ENCODE peak calls at places on chromosome 16, in eight cellular contexts. One of them, this sample, is unnamed.

GRCh38 chr16:9123401-9123800 is 32.0 kb downstream of the HAPSTR1 start:
- DNase-seq in heart right ventricle: no peak
- DNase-seq in transverse colon: no peak
- DNase-seq in Peyer's patch: no peak
- DNase-seq in A549: no peak
- DNase-seq in IMR-90: no peak
- DNase-seq in cardiac muscle cell: no peak
- DNase-seq in right lobe of liver: no peak
- DNase-seq in this sample: no peak

GRCh38 chr16:4593069-4593468 is 21.6 kb downstream of the UBALD1 start:
- DNase-seq in heart right ventricle: no peak
- DNase-seq in transverse colon: no peak
- DNase-seq in Peyer's patch: no peak
- DNase-seq in A549: no peak
- DNase-seq in IMR-90: no peak
- DNase-seq in cardiac muscle cell: no peak
- DNase-seq in right lobe of liver: no peak
- DNase-seq in this sample: no peak

GRCh38 chr16:1789643-1790045 is 3.9 kb downstream of the IGFALS start:
- DNase-seq in heart right ventricle: no peak
- DNase-seq in transverse colon: no peak
- DNase-seq in Peyer's patch: peak
- DNase-seq in A549: no peak
- DNase-seq in IMR-90: no peak
- DNase-seq in cardiac muscle cell: no peak
- DNase-seq in right lobe of liver: no peak
- DNase-seq in this sample: no peak

GRCh38 chr16:86398622-86399021 is 111.7 kb upstream of the FOXF1 start:
- DNase-seq in heart right ventricle: no peak
- DNase-seq in transverse colon: no peak
- DNase-seq in Peyer's patch: no peak
- DNase-seq in A549: no peak
- DNase-seq in IMR-90: peak
- DNase-seq in cardiac muscle cell: no peak
- DNase-seq in right lobe of liver: no peak
- DNase-seq in this sample: no peak

GRCh38 chr16:66204761-66205160 is 161.7 kb upstream of the CDH5 start:
- DNase-seq in heart right ventricle: no peak
- DNase-seq in transverse colon: no peak
- DNase-seq in Peyer's patch: no peak
- DNase-seq in A549: no peak
- DNase-seq in IMR-90: no peak
- DNase-seq in cardiac muscle cell: no peak
- DNase-seq in right lobe of liver: no peak
- DNase-seq in this sample: no peak

GRCh38 chr16:77414752-77415231 is 20.0 kb downstream of the ADAMTS18 start:
- DNase-seq in heart right ventricle: no peak
- DNase-seq in transverse colon: no peak
- DNase-seq in Peyer's patch: no peak
- DNase-seq in A549: peak
- DNase-seq in IMR-90: no peak
- DNase-seq in cardiac muscle cell: no peak
- DNase-seq in right lobe of liver: no peak
- DNase-seq in this sample: no peak

GRCh38 chr16:21263640-21264211 is 14.4 kb downstream of the CRYM start:
- DNase-seq in heart right ventricle: no peak
- DNase-seq in transverse colon: peak
- DNase-seq in Peyer's patch: no peak
- DNase-seq in A549: peak
- DNase-seq in IMR-90: peak
- DNase-seq in cardiac muscle cell: no peak
- DNase-seq in right lobe of liver: no peak
- DNase-seq in this sample: no peak

GRCh38 chr16:4404247-4404966 is 12.0 kb downstream of the CORO7 start:
- DNase-seq in heart right ventricle: no peak
- DNase-seq in transverse colon: peak
- DNase-seq in Peyer's patch: peak
- DNase-seq in A549: peak
- DNase-seq in IMR-90: no peak
- DNase-seq in cardiac muscle cell: peak
- DNase-seq in right lobe of liver: no peak
- DNase-seq in this sample: peak

GRCh38 chr16:48613061-48613957 is 3.3 kb upstream of the N4BP1 start:
- DNase-seq in heart right ventricle: no peak
- DNase-seq in transverse colon: peak
- DNase-seq in Peyer's patch: no peak
- DNase-seq in A549: peak
- DNase-seq in IMR-90: peak
- DNase-seq in cardiac muscle cell: no peak
- DNase-seq in right lobe of liver: no peak
- DNase-seq in this sample: peak

GRCh38 chr16:64121473-64121872 is 1000.4 kb downstream of the CDH11 start:
- DNase-seq in heart right ventricle: no peak
- DNase-seq in transverse colon: no peak
- DNase-seq in Peyer's patch: no peak
- DNase-seq in A549: no peak
- DNase-seq in IMR-90: peak
- DNase-seq in cardiac muscle cell: no peak
- DNase-seq in right lobe of liver: no peak
- DNase-seq in this sample: no peak

GRCh38 chr16:25257956-25258855 is 561 bp upstream of the ZKSCAN2 start:
- DNase-seq in heart right ventricle: peak
- DNase-seq in transverse colon: peak
- DNase-seq in Peyer's patch: peak
- DNase-seq in A549: peak
- DNase-seq in IMR-90: peak
- DNase-seq in cardiac muscle cell: peak
- DNase-seq in right lobe of liver: peak
- DNase-seq in this sample: peak

GRCh38 chr16:28191364-28191985 is 20.3 kb downstream of the XPO6 start:
- DNase-seq in heart right ventricle: no peak
- DNase-seq in transverse colon: no peak
- DNase-seq in Peyer's patch: no peak
- DNase-seq in A549: no peak
- DNase-seq in IMR-90: no peak
- DNase-seq in cardiac muscle cell: no peak
- DNase-seq in right lobe of liver: no peak
- DNase-seq in this sample: no peak

GRCh38 chr16:11315499-11315898 is 29.8 kb upstream of the RMI2 start:
- DNase-seq in heart right ventricle: no peak
- DNase-seq in transverse colon: no peak
- DNase-seq in Peyer's patch: no peak
- DNase-seq in A549: peak
- DNase-seq in IMR-90: peak
- DNase-seq in cardiac muscle cell: no peak
- DNase-seq in right lobe of liver: no peak
- DNase-seq in this sample: no peak

GRCh38 chr16:65919116-65919515 is 447.4 kb upstream of the CDH5 start:
- DNase-seq in heart right ventricle: no peak
- DNase-seq in transverse colon: no peak
- DNase-seq in Peyer's patch: no peak
- DNase-seq in A549: no peak
- DNase-seq in IMR-90: no peak
- DNase-seq in cardiac muscle cell: no peak
- DNase-seq in right lobe of liver: no peak
- DNase-seq in this sample: no peak

GRCh38 chr16:56617212-56618085 is 8.1 kb upstream of the MT1E start:
- DNase-seq in heart right ventricle: peak
- DNase-seq in transverse colon: peak
- DNase-seq in Peyer's patch: peak
- DNase-seq in A549: no peak
- DNase-seq in IMR-90: peak
- DNase-seq in cardiac muscle cell: peak
- DNase-seq in right lobe of liver: peak
- DNase-seq in this sample: peak

GRCh38 chr16:69112285-69113129 is 7.1 kb downstream of the HAS3 start:
- DNase-seq in heart right ventricle: peak
- DNase-seq in transverse colon: peak
- DNase-seq in Peyer's patch: peak
- DNase-seq in A549: peak
- DNase-seq in IMR-90: peak
- DNase-seq in cardiac muscle cell: peak
- DNase-seq in right lobe of liver: peak
- DNase-seq in this sample: no peak

GRCh38 chr16:83928341-83929055 is 24.5 kb upstream of the OSGIN1 start:
- DNase-seq in heart right ventricle: no peak
- DNase-seq in transverse colon: no peak
- DNase-seq in Peyer's patch: no peak
- DNase-seq in A549: no peak
- DNase-seq in IMR-90: peak
- DNase-seq in cardiac muscle cell: no peak
- DNase-seq in right lobe of liver: no peak
- DNase-seq in this sample: no peak

GRCh38 chr16:54446639-54447038 is 160.1 kb upstream of the IRX3 start:
- DNase-seq in heart right ventricle: peak
- DNase-seq in transverse colon: no peak
- DNase-seq in Peyer's patch: no peak
- DNase-seq in A549: peak
- DNase-seq in IMR-90: no peak
- DNase-seq in cardiac muscle cell: no peak
- DNase-seq in right lobe of liver: no peak
- DNase-seq in this sample: no peak

GRCh38 chr16:77898671-77899211 is 110.4 kb downstream of the VAT1L start:
- DNase-seq in heart right ventricle: no peak
- DNase-seq in transverse colon: no peak
- DNase-seq in Peyer's patch: no peak
- DNase-seq in A549: no peak
- DNase-seq in IMR-90: peak
- DNase-seq in cardiac muscle cell: no peak
- DNase-seq in right lobe of liver: no peak
- DNase-seq in this sample: no peak

GRCh38 chr16:14111713-14112538 is 40.8 kb downstream of the MRTFB start:
- DNase-seq in heart right ventricle: peak
- DNase-seq in transverse colon: peak
- DNase-seq in Peyer's patch: no peak
- DNase-seq in A549: no peak
- DNase-seq in IMR-90: no peak
- DNase-seq in cardiac muscle cell: no peak
- DNase-seq in right lobe of liver: peak
- DNase-seq in this sample: no peak

GRCh38 chr16:31265329-31266245 is 5.8 kb downstream of the ITGAM start:
- DNase-seq in heart right ventricle: no peak
- DNase-seq in transverse colon: no peak
- DNase-seq in Peyer's patch: no peak
- DNase-seq in A549: peak
- DNase-seq in IMR-90: peak
- DNase-seq in cardiac muscle cell: no peak
- DNase-seq in right lobe of liver: no peak
- DNase-seq in this sample: peak

GRCh38 chr16:89371968-89372634 is 118.3 kb downstream of the ANKRD11 start:
- DNase-seq in heart right ventricle: no peak
- DNase-seq in transverse colon: no peak
- DNase-seq in Peyer's patch: no peak
- DNase-seq in A549: no peak
- DNase-seq in IMR-90: peak
- DNase-seq in cardiac muscle cell: no peak
- DNase-seq in right lobe of liver: peak
- DNase-seq in this sample: no peak

GRCh38 chr16:89375686-89376085 is 114.7 kb downstream of the ANKRD11 start:
- DNase-seq in heart right ventricle: no peak
- DNase-seq in transverse colon: no peak
- DNase-seq in Peyer's patch: no peak
- DNase-seq in A549: no peak
- DNase-seq in IMR-90: no peak
- DNase-seq in cardiac muscle cell: no peak
- DNase-seq in right lobe of liver: no peak
- DNase-seq in this sample: no peak

GRCh38 chr16:89373355-89374110 is 116.8 kb downstream of the ANKRD11 start:
- DNase-seq in heart right ventricle: peak
- DNase-seq in transverse colon: no peak
- DNase-seq in Peyer's patch: no peak
- DNase-seq in A549: no peak
- DNase-seq in IMR-90: peak
- DNase-seq in cardiac muscle cell: no peak
- DNase-seq in right lobe of liver: peak
- DNase-seq in this sample: no peak

GRCh38 chr16:89375021-89375420 is 115.3 kb downstream of the ANKRD11 start:
- DNase-seq in heart right ventricle: no peak
- DNase-seq in transverse colon: no peak
- DNase-seq in Peyer's patch: no peak
- DNase-seq in A549: no peak
- DNase-seq in IMR-90: peak
- DNase-seq in cardiac muscle cell: no peak
- DNase-seq in right lobe of liver: no peak
- DNase-seq in this sample: no peak

GRCh38 chr16:89374393-89374948 is 115.9 kb downstream of the ANKRD11 start:
- DNase-seq in heart right ventricle: peak
- DNase-seq in transverse colon: no peak
- DNase-seq in Peyer's patch: no peak
- DNase-seq in A549: peak
- DNase-seq in IMR-90: peak
- DNase-seq in cardiac muscle cell: peak
- DNase-seq in right lobe of liver: peak
- DNase-seq in this sample: no peak
- H3K27ac ChIP-seq in heart right ventricle: no peak
- H3K27ac ChIP-seq in transverse colon: peak
- H3K27ac ChIP-seq in Peyer's patch: peak
- H3K27ac ChIP-seq in A549: no peak
- H3K27ac ChIP-seq in IMR-90: no peak
- H3K27ac ChIP-seq in cardiac muscle cell: peak
- H3K27ac ChIP-seq in right lobe of liver: no peak
- H3K27ac ChIP-seq in this sample: no peak

GRCh38 chr16:81578636-81579413 is 134.2 kb downstream of the CMIP start:
- DNase-seq in heart right ventricle: no peak
- DNase-seq in transverse colon: no peak
- DNase-seq in Peyer's patch: no peak
- DNase-seq in A549: no peak
- DNase-seq in IMR-90: no peak
- DNase-seq in cardiac muscle cell: no peak
- DNase-seq in right lobe of liver: no peak
- DNase-seq in this sample: no peak
- H3K27ac ChIP-seq in heart right ventricle: no peak
- H3K27ac ChIP-seq in transverse colon: no peak
- H3K27ac ChIP-seq in Peyer's patch: no peak
- H3K27ac ChIP-seq in A549: peak
- H3K27ac ChIP-seq in IMR-90: no peak
- H3K27ac ChIP-seq in cardiac muscle cell: no peak
- H3K27ac ChIP-seq in right lobe of liver: no peak
- H3K27ac ChIP-seq in this sample: no peak

GRCh38 chr16:72924918-72925630 is 122.9 kb downstream of the ZFHX3 start:
- DNase-seq in heart right ventricle: no peak
- DNase-seq in transverse colon: no peak
- DNase-seq in Peyer's patch: no peak
- DNase-seq in A549: no peak
- DNase-seq in IMR-90: no peak
- DNase-seq in cardiac muscle cell: no peak
- DNase-seq in right lobe of liver: no peak
- DNase-seq in this sample: no peak
- H3K27ac ChIP-seq in heart right ventricle: no peak
- H3K27ac ChIP-seq in transverse colon: no peak
- H3K27ac ChIP-seq in Peyer's patch: no peak
- H3K27ac ChIP-seq in A549: no peak
- H3K27ac ChIP-seq in IMR-90: no peak
- H3K27ac ChIP-seq in cardiac muscle cell: no peak
- H3K27ac ChIP-seq in right lobe of liver: no peak
- H3K27ac ChIP-seq in this sample: no peak

DNA sequence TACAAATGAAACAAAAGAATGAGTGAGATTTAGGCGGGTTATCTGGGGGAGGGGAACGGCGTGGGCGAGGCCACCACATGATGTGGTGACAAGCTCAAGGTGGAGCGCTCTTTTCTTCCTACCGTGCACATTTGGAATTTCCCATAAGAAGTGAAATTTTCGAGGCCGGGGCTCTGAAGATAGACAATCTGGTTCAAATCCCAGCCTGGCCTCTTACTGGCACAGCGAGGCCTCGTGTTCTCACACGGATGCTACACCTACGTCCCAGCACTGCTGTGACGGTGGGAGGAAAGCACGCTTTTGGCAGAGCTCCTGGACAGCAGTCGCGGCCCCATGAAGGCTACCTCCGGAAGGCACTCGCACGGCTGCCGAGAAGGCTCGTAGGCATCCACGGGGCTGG is 25.2 kb downstream of the ZDHHC7 start:
- DNase-seq in heart right ventricle: no peak
- DNase-seq in transverse colon: no peak
- DNase-seq in Peyer's patch: peak
- DNase-seq in A549: no peak
- DNase-seq in IMR-90: no peak
- DNase-seq in cardiac muscle cell: no peak
- DNase-seq in right lobe of liver: no peak
- DNase-seq in this sample: no peak
- H3K27ac ChIP-seq in heart right ventricle: no peak
- H3K27ac ChIP-seq in transverse colon: no peak
- H3K27ac ChIP-seq in Peyer's patch: no peak
- H3K27ac ChIP-seq in A549: peak
- H3K27ac ChIP-seq in IMR-90: peak
- H3K27ac ChIP-seq in cardiac muscle cell: no peak
- H3K27ac ChIP-seq in right lobe of liver: no peak
- H3K27ac ChIP-seq in this sample: no peak